ENCODE peak calls at places on chromosomes 7 and 10, in four cellular contexts. T is A549, A is lung, V is cardiac fibroblast. N is an unnamed sample.

GRCh38 chr10:58266003-58266825 is 1.5 kb downstream of the IPMK start:
- DNase-seq in A (no peak), T (peak), V (peak), N (no peak)

GRCh38 chr7:220151-220841 is 27.9 kb downstream of the FAM20C start:
- DNase-seq in V (no peak), T (no peak), A (no peak), N (no peak)

GRCh38 chr7:69845721-69846495 is 247.6 kb downstream of the AUTS2 start:
- DNase-seq in T (no peak), V (no peak), A (no peak), N (no peak)

GRCh38 chr7:16261100-16261499 is 160.2 kb downstream of the CRPPA start:
- DNase-seq in A (no peak), T (no peak), V (no peak), N (no peak)

GRCh38 chr10:86798636-86799035 is 42.2 kb downstream of the BMPR1A start:
- DNase-seq in A (no peak), T (no peak), V (peak), N (no peak)

GRCh38 chr7:101589976-101590662 is 39.0 kb downstream of the MYL10 start:
- DNase-seq in A (no peak), V (no peak), T (no peak), N (no peak)

GRCh38 chr10:88270871-88271713 is 312.0 kb downstream of the RNLS start:
- DNase-seq in V (peak), A (no peak), T (no peak), N (no peak)

GRCh38 chr10:133438711-133439273 is 14.4 kb upstream of the SPRN start:
- DNase-seq in A (peak), V (no peak), T (no peak), N (no peak)

GRCh38 chr7:51950811-51951210 is 634.2 kb upstream of the COBL start:
- DNase-seq in A (no peak), V (no peak), T (no peak), N (no peak)

GRCh38 chr7:148501707-148502139 is 88.8 kb upstream of the C7orf33 start:
- DNase-seq in V (peak), T (no peak), A (no peak), N (no peak)

GRCh38 chr10:125494631-125495239 is 188.2 kb downstream of the TEX36 start:
- DNase-seq in A (no peak), T (no peak), V (no peak), N (no peak)

GRCh38 chr10:124532106-124532641 is 70.6 kb downstream of the LHPP start:
- DNase-seq in V (no peak), T (peak), A (no peak), N (peak)

GRCh38 chr10:23373156-23373555 is 28.6 kb upstream of the C10orf67 start:
- DNase-seq in T (no peak), V (no peak), A (no peak), N (no peak)

GRCh38 chr10:77333610-77334340 is 303.8 kb downstream of the KCNMA1 start:
- DNase-seq in T (peak), V (no peak), A (no peak), N (no peak)

GRCh38 chr7:95993420-95993819 is 221.1 kb downstream of the DYNC1I1 start:
- DNase-seq in A (no peak), V (no peak), T (no peak), N (no peak)

GRCh38 chr7:82572195-82572880 is 128.8 kb upstream of the CACNA2D1 start:
- DNase-seq in V (peak), T (peak), A (peak), N (peak)

GRCh38 chr10:60806951-60807350 is 28.7 kb downstream of the CDK1 start:
- DNase-seq in T (no peak), V (no peak), A (no peak), N (no peak)

GRCh38 chr7:6271091-6271658 is 1.2 kb downstream of the CYTH3 start:
- DNase-seq in A (peak), T (peak), V (peak), N (peak)

GRCh38 chr10:23439452-23439919 is 611 bp downstream of the OTUD1 start:
- DNase-seq in V (peak), A (no peak), T (peak), N (peak)

GRCh38 chr7:130941322-130942210 is 207.6 kb upstream of the KLF14 start:
- DNase-seq in A (no peak), V (peak), T (peak), N (peak)

GRCh38 chr10:48460148-48460545 is 144.7 kb downstream of the ARHGAP22 start:
- DNase-seq in T (no peak), A (no peak), V (no peak), N (no peak)

GRCh38 chr7:47816647-47817046 is 131.6 kb downstream of the PKD1L1 start:
- DNase-seq in A (no peak), T (no peak), V (peak), N (no peak)

GRCh38 chr7:44439933-44440332 is 50.5 kb downstream of the NUDCD3 start:
- DNase-seq in V (no peak), A (no peak), T (no peak), N (no peak)

GRCh38 chr10:27730041-27730440 is 15.6 kb downstream of the MKX start:
- DNase-seq in T (no peak), V (no peak), A (no peak), N (no peak)

GRCh38 chr7:140673770-140674155 is 1.0 kb downstream of the ADCK2 start:
- DNase-seq in V (no peak), A (no peak), T (no peak), N (no peak)

GRCh38 chr7:140675726-140676125 is 3.0 kb downstream of the ADCK2 start:
- DNase-seq in T (no peak), V (no peak), A (no peak), N (no peak)

GRCh38 chr7:140676303-140676702 is 3.6 kb downstream of the ADCK2 start:
- DNase-seq in A (no peak), V (no peak), T (no peak), N (no peak)

GRCh38 chr7:140674356-140674800 is 1.6 kb downstream of the ADCK2 start:
- DNase-seq in T (no peak), A (peak), V (no peak), N (no peak)

GRCh38 chr7:140674899-140675701 is 2.4 kb downstream of the ADCK2 start:
- DNase-seq in A (no peak), V (peak), T (peak), N (peak)
- H3K4me3 ChIP-seq in A (no peak), V (no peak), T (no peak), N (no peak)

DNA sequence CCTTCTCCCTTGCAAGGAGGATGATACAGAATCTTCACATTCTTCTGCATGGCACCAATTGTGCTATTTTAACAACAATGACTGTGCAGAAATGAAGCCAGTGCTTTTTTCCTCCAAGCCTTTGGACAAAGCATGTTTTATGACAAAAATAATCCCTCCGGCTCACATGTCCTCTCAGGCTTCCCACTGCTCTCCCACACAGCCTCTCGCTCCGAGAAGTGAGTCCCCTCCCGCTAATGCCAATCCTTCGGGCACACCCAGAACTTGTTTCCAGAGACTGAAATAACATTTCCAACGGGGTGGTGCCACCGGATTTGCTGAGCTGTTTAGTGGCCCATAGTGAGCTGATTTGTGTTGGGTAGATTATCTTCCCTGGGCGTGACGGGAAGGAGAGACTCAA is 35.8 kb downstream of the RBM17 start:
- DNase-seq in T (no peak), V (no peak), A (no peak), N (no peak)
- H3K4me3 ChIP-seq in T (no peak), V (no peak), A (no peak), N (peak)

GRCh38 chr10:8181496-8182174 is 127.1 kb downstream of the GATA3 start:
- DNase-seq in V (no peak), A (no peak), T (no peak), N (no peak)

GRCh38 chr10:8180348-8180747 is 125.9 kb downstream of the GATA3 start:
- DNase-seq in V (no peak), A (no peak), T (no peak), N (no peak)

GRCh38 chr10:8179081-8179480 is 124.6 kb downstream of the GATA3 start:
- DNase-seq in T (no peak), V (no peak), A (no peak), N (no peak)

GRCh38 chr10:8182841-8183240 is 128.4 kb downstream of the GATA3 start:
- DNase-seq in A (no peak), T (no peak), V (no peak), N (no peak)

DNA sequence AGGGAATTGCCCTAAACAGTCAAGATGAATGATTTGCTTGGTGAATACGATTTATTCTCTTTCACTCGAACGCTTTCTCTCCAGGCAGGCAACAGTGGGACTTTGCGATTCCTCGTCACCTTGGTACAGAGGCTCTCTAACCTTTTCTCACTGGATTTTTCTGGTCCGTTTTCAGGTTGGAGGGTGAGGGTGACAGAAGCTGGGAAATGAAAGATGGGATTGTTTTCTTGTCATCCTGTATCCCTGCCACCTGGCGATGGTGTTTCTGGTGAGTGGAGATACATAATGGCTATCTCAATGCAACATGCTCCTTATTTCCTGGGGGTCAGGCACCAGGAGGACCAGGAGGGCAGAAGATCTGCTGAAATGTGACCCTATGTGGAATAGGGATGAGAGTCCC is 126.3 kb downstream of the GATA3 start:
- DNase-seq in A (no peak), V (no peak), T (no peak), N (no peak)
- H3K4me3 ChIP-seq in A (no peak), V (no peak), T (no peak), N (no peak)

GRCh38 chr7:64558323-64558705 is 4.6 kb downstream of the ZNF680 start:
- DNase-seq in A (no peak), T (no peak), V (no peak), N (no peak)

GRCh38 chr7:64558781-64559180 is 4.1 kb downstream of the ZNF680 start:
- DNase-seq in V (peak), T (no peak), A (no peak), N (peak)

GRCh38 chr7:64562246-64562620 is 638 bp downstream of the ZNF680 start:
- DNase-seq in V (no peak), T (peak), A (no peak), N (no peak)

GRCh38 chr7:64557601-64558322 is 5.1 kb downstream of the ZNF680 start:
- DNase-seq in V (no peak), T (no peak), A (no peak), N (no peak)

DNA sequence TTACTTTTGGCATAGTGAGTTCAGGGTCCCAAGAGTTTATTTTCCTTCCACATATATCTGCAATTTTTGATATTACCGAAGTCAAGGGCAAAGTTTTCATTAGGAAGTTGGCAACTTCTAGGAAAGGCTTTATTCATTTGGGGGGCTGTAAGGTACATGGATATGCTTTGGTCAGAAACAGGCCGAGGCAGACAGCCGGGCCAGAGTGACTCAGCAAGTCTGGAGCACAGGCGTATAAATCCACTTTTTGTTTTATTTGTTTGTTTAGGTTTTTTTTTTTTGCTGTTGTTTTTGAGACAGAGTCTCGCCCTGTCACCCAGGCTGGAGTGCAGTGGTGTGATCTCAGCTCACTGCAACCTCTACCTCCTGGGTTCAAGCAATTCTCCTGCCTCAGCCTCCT is 3.7 kb downstream of the ZNF680 start:
- DNase-seq in V (peak), T (no peak), A (no peak), N (peak)
- H3K4me3 ChIP-seq in V (no peak), T (no peak), A (no peak), N (no peak)

GRCh38 chr7:36279251-36279925 is 110.3 kb upstream of the ANLN start:
- DNase-seq in A (no peak), T (no peak), V (no peak), N (peak)

GRCh38 chr7:36279926-36280315 is 109.7 kb upstream of the ANLN start:
- DNase-seq in T (no peak), A (no peak), V (no peak), N (no peak)

GRCh38 chr7:36283171-36283570 is 106.5 kb upstream of the ANLN start:
- DNase-seq in A (no peak), V (no peak), T (no peak), N (no peak)

GRCh38 chr7:36281945-36282727 is 107.5 kb upstream of the ANLN start:
- DNase-seq in V (no peak), A (no peak), T (no peak), N (no peak)

DNA sequence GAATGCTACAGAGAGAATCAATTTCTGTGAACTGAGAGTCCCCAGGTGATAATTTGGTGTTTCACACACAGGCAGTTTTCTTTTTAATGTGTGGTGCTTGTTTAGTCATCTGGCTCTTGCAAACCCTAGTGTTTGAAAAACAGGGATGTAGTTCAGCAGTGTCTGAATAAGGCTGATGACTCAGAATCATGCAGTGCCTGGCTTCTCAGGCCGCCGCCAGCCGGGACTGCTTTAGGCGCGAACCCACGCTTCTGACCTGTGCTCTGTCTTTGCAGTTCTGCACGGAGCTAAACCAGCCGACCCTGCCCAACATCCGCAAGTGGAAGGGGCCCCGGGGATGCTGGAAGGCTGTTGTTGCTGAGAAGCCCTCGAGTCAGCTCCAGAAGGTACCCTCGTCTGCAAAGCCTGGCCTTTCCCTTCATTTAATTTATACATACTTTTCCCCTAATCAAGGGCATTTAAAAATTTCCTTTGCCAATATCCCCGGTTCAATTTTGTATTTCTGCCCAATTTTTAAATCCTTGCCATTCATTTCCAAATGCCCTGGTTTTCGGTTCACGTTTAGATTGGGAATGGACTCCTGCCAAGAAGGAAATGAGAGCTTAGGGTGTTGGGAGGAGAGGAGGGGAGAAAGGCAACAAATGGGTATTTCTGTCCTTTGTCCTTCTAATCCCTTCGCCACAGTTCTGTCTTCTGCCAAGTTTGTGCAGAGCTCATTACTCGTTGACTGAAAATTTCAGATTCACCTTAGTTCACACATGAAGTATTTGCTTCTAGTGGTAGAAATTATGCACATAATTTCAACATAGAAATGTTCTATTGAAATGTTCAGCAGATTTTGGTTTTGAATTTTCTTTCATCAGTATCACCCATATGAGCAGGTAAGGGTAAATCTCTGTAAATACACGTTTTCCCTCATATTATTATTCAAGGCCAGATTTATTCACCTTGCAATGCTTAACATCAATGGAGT is 108.5 kb upstream of the ANLN start:
- DNase-seq in A (no peak), T (peak), V (peak), N (peak)
- H3K4me3 ChIP-seq in A (no peak), T (peak), V (no peak), N (no peak)

DNA sequence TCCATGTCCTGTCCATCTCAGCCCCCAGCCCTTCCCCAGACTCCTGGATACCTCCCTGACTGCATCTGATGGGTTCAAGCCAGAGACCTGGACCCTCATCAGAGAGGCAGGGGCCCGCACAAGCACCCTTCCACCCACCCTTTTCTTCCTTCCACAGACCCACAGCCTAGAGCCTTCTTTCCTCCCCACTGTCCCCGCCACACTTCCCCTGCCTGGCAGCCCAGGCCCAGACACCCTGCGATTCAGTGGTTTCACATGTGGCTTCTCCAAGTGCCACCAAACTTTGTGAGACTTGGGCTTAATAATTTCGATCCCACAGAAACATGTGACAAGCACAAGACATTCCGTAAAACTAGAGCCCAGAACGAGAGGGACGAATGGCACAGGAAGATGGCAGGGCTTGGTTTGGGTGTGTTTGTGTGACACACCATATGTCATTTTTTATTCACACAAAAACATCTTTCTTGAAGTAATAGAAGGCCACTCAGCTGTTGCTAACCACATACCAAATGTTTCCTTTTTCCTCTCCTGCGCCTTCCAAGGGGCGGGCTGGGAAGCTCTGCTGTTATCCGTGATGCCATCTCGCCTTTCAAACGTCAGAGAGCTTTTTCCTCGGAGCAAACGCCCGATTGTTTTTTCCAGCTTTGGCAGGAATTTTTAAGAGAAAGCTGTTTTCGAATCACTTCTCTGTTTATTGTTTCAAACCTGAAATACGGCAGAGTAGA is 162.8 kb downstream of the GRK5 start:
- DNase-seq in A (no peak), V (peak), T (no peak), N (peak)
- H3K4me3 ChIP-seq in A (no peak), V (no peak), T (no peak), N (no peak)